ENCODE peak calls at places on chromosomes 5 and 9, in four cellular contexts. X, Z, R and K are unnamed samples.

GRCh38 chr5:150309898-150310269 is 7.2 kb upstream of the ARSI start:
- DNase-seq in X (no peak), Z (no peak), R (no peak), K (no peak)

GRCh38 chr9:84137968-84138367 is 157.4 kb downstream of the RMI1 start:
- DNase-seq in X (no peak), Z (no peak), R (no peak), K (no peak)

GRCh38 chr5:149636861-149637246 is 55.6 kb downstream of the ARHGEF37 start:
- DNase-seq in X (peak), Z (no peak), R (peak), K (peak)

GRCh38 chr9:90053027-90053426 is 448.2 kb downstream of the GADD45G start:
- DNase-seq in X (no peak), Z (no peak), R (no peak), K (no peak)

GRCh38 chr5:98905857-98906688 is 22.7 kb downstream of the CHD1 start:
- DNase-seq in X (no peak), Z (no peak), R (no peak), K (no peak)

GRCh38 chr9:127599550-127599891 is 12.6 kb upstream of the STXBP1 start:
- DNase-seq in X (no peak), Z (no peak), R (no peak), K (no peak)

GRCh38 chr9:116541402-116541801 is 145.7 kb upstream of the TRIM32 start:
- DNase-seq in X (no peak), Z (no peak), R (no peak), K (no peak)

GRCh38 chr5:96177303-96177869 is 215.7 kb upstream of the ELL2 start:
- DNase-seq in X (no peak), Z (no peak), R (no peak), K (no peak)

GRCh38 chr9:116275418-116276295 is 122.1 kb downstream of the PAPPA start:
- DNase-seq in X (no peak), Z (no peak), R (no peak), K (no peak)

GRCh38 chr9:91302831-91303230 is 58.9 kb downstream of the AUH start:
- DNase-seq in X (no peak), Z (no peak), R (no peak), K (no peak)

GRCh38 chr9:91101598-91102168 is 260.0 kb downstream of the AUH start:
- DNase-seq in X (no peak), Z (peak), R (peak), K (no peak)

GRCh38 chr9:109600142-109600541 is 102.0 kb upstream of the PTPN3 start:
- DNase-seq in X (no peak), Z (no peak), R (no peak), K (no peak)

GRCh38 chr5:127671218-127671617 is 22.3 kb downstream of the CTXN3 start:
- DNase-seq in X (no peak), Z (no peak), R (no peak), K (no peak)

GRCh38 chr9:133981958-133982681 is 10.0 kb downstream of the VAV2 start:
- DNase-seq in X (no peak), Z (no peak), R (no peak), K (no peak)

GRCh38 chr5:1568201-1568979 is 44.6 kb upstream of the LPCAT1 start:
- DNase-seq in X (no peak), Z (no peak), R (no peak), K (no peak)

GRCh38 chr9:98573749-98574278 is 134.9 kb downstream of the GABBR2 start:
- DNase-seq in X (no peak), Z (no peak), R (no peak), K (no peak)

GRCh38 chr5:159763564-159763963 is 152.7 kb upstream of the ADRA1B start:
- DNase-seq in X (no peak), Z (no peak), R (no peak), K (no peak)

GRCh38 chr5:110549301-110549700 is 177.2 kb downstream of the TMEM232 start:
- DNase-seq in X (no peak), Z (no peak), R (no peak), K (no peak)

GRCh38 chr5:126395198-126395597 is 28.0 kb upstream of the GRAMD2B start:
- DNase-seq in X (no peak), Z (no peak), R (no peak), K (no peak)

GRCh38 chr9:88949961-88950340 is 41.3 kb upstream of the S1PR3 start:
- DNase-seq in X (no peak), Z (no peak), R (no peak), K (no peak)

GRCh38 chr5:132487095-132487428 is 3.5 kb downstream of the IRF1 start:
- DNase-seq in X (no peak), Z (no peak), R (no peak), K (no peak)

GRCh38 chr5:159963967-159964366 is 45.0 kb upstream of the TTC1 start:
- DNase-seq in X (no peak), Z (no peak), R (no peak), K (no peak)

GRCh38 chr5:162282191-162282590 is 214.6 kb downstream of the GABRG2 start:
- DNase-seq in X (no peak), Z (no peak), R (no peak), K (no peak)

GRCh38 chr9:365451-365850 is 150.8 kb downstream of the DOCK8 start:
- DNase-seq in X (no peak), Z (no peak), R (no peak), K (no peak)